ENCODE peak calls at places on chromosomes 13 and 19, in five cellular contexts. One of them, this sample, is unnamed.

GRCh38 chr19:43372462-43372861 is 19.0 kb downstream of the CD177 start:
- DNase-seq in activated CD4-positive, alpha-beta T cell treated with anti-CD3 and anti-CD28 coated beads, Interleukin-2, amount 50 U/mL, for 48 hours: no peak
- DNase-seq in NCI-H1436: no peak
- DNase-seq in NCI-H2081: no peak
- DNase-seq in GM04504: no peak
- DNase-seq in this sample: no peak

GRCh38 chr19:47613165-47614146 is 4.5 kb downstream of the BICRA start:
- DNase-seq in activated CD4-positive, alpha-beta T cell treated with anti-CD3 and anti-CD28 coated beads, Interleukin-2, amount 50 U/mL, for 48 hours: no peak
- DNase-seq in NCI-H1436: peak
- DNase-seq in NCI-H2081: no peak
- DNase-seq in GM04504: peak
- DNase-seq in this sample: no peak

GRCh38 chr19:50005428-50005827 is 19.7 kb downstream of the VRK3 start:
- DNase-seq in activated CD4-positive, alpha-beta T cell treated with anti-CD3 and anti-CD28 coated beads, Interleukin-2, amount 50 U/mL, for 48 hours: peak
- DNase-seq in NCI-H1436: no peak
- DNase-seq in NCI-H2081: no peak
- DNase-seq in GM04504: no peak
- DNase-seq in this sample: no peak

GRCh38 chr19:6236310-6237291 is 43.2 kb downstream of the MLLT1 start:
- DNase-seq in activated CD4-positive, alpha-beta T cell treated with anti-CD3 and anti-CD28 coated beads, Interleukin-2, amount 50 U/mL, for 48 hours: no peak
- DNase-seq in NCI-H1436: no peak
- DNase-seq in NCI-H2081: no peak
- DNase-seq in GM04504: no peak
- DNase-seq in this sample: no peak

GRCh38 chr19:38734426-38735256 is 9.6 kb downstream of the CAPN12 start:
- DNase-seq in activated CD4-positive, alpha-beta T cell treated with anti-CD3 and anti-CD28 coated beads, Interleukin-2, amount 50 U/mL, for 48 hours: no peak
- DNase-seq in NCI-H1436: no peak
- DNase-seq in NCI-H2081: no peak
- DNase-seq in GM04504: no peak
- DNase-seq in this sample: peak

GRCh38 chr19:50972795-50973376 is 3.5 kb upstream of the KLK6 start:
- DNase-seq in activated CD4-positive, alpha-beta T cell treated with anti-CD3 and anti-CD28 coated beads, Interleukin-2, amount 50 U/mL, for 48 hours: no peak
- DNase-seq in NCI-H1436: no peak
- DNase-seq in NCI-H2081: no peak
- DNase-seq in GM04504: no peak
- DNase-seq in this sample: no peak

GRCh38 chr19:10871711-10872550 is 578 bp downstream of the CARM1 start:
- DNase-seq in activated CD4-positive, alpha-beta T cell treated with anti-CD3 and anti-CD28 coated beads, Interleukin-2, amount 50 U/mL, for 48 hours: peak
- DNase-seq in NCI-H1436: peak
- DNase-seq in NCI-H2081: no peak
- DNase-seq in GM04504: no peak
- DNase-seq in this sample: peak

GRCh38 chr13:94303644-94304174 is 175.8 kb downstream of the DCT start:
- DNase-seq in activated CD4-positive, alpha-beta T cell treated with anti-CD3 and anti-CD28 coated beads, Interleukin-2, amount 50 U/mL, for 48 hours: no peak
- DNase-seq in NCI-H1436: no peak
- DNase-seq in NCI-H2081: no peak
- DNase-seq in GM04504: no peak
- DNase-seq in this sample: no peak

GRCh38 chr19:49954092-49954825 is 6.7 kb downstream of the SIGLEC11 start:
- DNase-seq in activated CD4-positive, alpha-beta T cell treated with anti-CD3 and anti-CD28 coated beads, Interleukin-2, amount 50 U/mL, for 48 hours: no peak
- DNase-seq in NCI-H1436: no peak
- DNase-seq in NCI-H2081: no peak
- DNase-seq in GM04504: peak
- DNase-seq in this sample: no peak

GRCh38 chr13:99150575-99151370 is 49.9 kb upstream of the UBAC2 start:
- DNase-seq in activated CD4-positive, alpha-beta T cell treated with anti-CD3 and anti-CD28 coated beads, Interleukin-2, amount 50 U/mL, for 48 hours: no peak
- DNase-seq in NCI-H1436: no peak
- DNase-seq in NCI-H2081: no peak
- DNase-seq in GM04504: peak
- DNase-seq in this sample: no peak

GRCh38 chr19:46372901-46373572 is 26.1 kb downstream of the PPP5C start:
- DNase-seq in activated CD4-positive, alpha-beta T cell treated with anti-CD3 and anti-CD28 coated beads, Interleukin-2, amount 50 U/mL, for 48 hours: no peak
- DNase-seq in NCI-H1436: peak
- DNase-seq in NCI-H2081: no peak
- DNase-seq in GM04504: peak
- DNase-seq in this sample: no peak

GRCh38 chr19:50537769-50538230 is 24.1 kb upstream of the ASPDH start:
- DNase-seq in activated CD4-positive, alpha-beta T cell treated with anti-CD3 and anti-CD28 coated beads, Interleukin-2, amount 50 U/mL, for 48 hours: peak
- DNase-seq in NCI-H1436: peak
- DNase-seq in NCI-H2081: peak
- DNase-seq in GM04504: peak
- DNase-seq in this sample: peak

This sample was measured in activated T-cell treated with anti-CD3 and anti-CD28 coated beads, Interleukin-2, amount 50 U/mL, for 48 hours.